ENCODE peak calls at places on chromosomes 11 and 22, in seven cellular contexts. S, K, M, Z, C, R and V are unnamed samples.

GRCh38 chr11:19934828-19935259 is 222.2 kb downstream of the NAV2 start:
- DNase-seq in R (no peak), S (no peak), C (no peak), M (peak; percentile 82), Z (peak; percentile 82), K (peak; percentile 38), V (no peak)

GRCh38 chr11:35747638-35748037 is 85.1 kb downstream of the TRIM44 start:
- DNase-seq in M (no peak), K (no peak), Z (no peak), C (no peak), S (no peak), R (no peak), V (no peak)

GRCh38 chr22:43267332-43267731 is 75.8 kb downstream of the SCUBE1 start:
- DNase-seq in K (no peak), M (no peak), C (no peak), R (no peak), Z (no peak), S (no peak), V (no peak)

GRCh38 chr22:32534252-32535215 is 59.9 kb downstream of the FBXO7 start:
- DNase-seq in K (no peak), S (no peak), R (no peak), M (peak; percentile 44), Z (peak; percentile 30), C (peak; percentile 42), V (no peak)

GRCh38 chr11:126345283-126345682 is 10.2 kb upstream of the ST3GAL4 start:
- DNase-seq in R (no peak), Z (no peak), C (no peak), K (no peak), S (no peak), M (no peak), V (no peak)

GRCh38 chr11:68504432-68505066 is 44.0 kb downstream of the PPP6R3 start:
- DNase-seq in R (no peak), S (no peak), C (no peak), Z (no peak), M (peak; percentile 25), K (peak; percentile 17), V (no peak)

GRCh38 chr22:28942801-28943500 is 59.6 kb downstream of the ZNRF3 start:
- DNase-seq in S (no peak), K (no peak), C (no peak), M (no peak), R (no peak), Z (no peak), V (no peak)

GRCh38 chr11:61874460-61874809 is 16.9 kb downstream of the FADS3 start:
- DNase-seq in Z (no peak), S (no peak), M (no peak), K (no peak), R (no peak), C (no peak), V (no peak)

GRCh38 chr22:45329536-45329936 is 19.8 kb downstream of the FAM118A start:
- DNase-seq in M (peak; percentile 23), C (no peak), K (no peak), S (no peak), R (no peak), Z (no peak), V (no peak)

GRCh38 chr22:50481440-50482106 is at the start of gene ADM2:
- DNase-seq in R (no peak), C (no peak), K (no peak), M (peak; percentile 49), S (no peak), Z (no peak), V (no peak)

GRCh38 chr11:43874738-43875137 is 5.9 kb upstream of the ALKBH3 start:
- DNase-seq in K (no peak), R (no peak), Z (no peak), C (no peak), S (no peak), M (no peak), V (no peak)

GRCh38 chr11:43879789-43880639 is 617 bp upstream of the ALKBH3 start:
- DNase-seq in R (no peak), K (no peak), S (no peak), Z (no peak), C (no peak), M (no peak), V (no peak)

DNA sequence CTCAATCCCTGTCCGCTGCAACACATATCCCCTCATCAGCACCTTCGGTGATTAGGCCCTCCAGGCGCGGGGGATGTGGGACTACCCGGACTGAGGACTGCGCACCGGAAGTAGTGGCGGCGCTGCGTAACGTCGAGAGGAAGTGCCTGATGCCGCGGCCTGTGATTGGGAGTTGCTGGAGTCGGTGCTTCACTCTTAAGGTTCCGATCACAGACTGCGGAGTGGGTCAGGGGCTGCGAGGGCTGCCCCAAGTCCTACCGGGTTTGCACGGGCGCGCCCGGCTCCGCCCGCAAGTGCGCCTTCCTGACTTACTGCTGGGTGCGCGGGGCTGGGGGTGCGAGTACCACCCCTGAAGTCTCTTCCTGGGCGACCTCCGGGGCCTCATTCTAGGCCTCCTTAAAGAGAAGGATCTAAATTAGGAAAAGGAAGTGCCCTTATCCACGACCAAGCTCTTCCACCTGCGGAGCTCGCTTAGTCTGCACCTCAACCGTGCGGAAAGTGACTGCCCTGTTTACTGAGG is at the start of gene ALKBH3:
- DNase-seq in C (peak; percentile 92), K (peak; percentile 97), Z (peak; percentile 93), M (peak; percentile 95), R (peak; percentile 97), S (peak; percentile 81), V (peak; percentile 91)
- TF ChIP-seq CTCF in C (no peak), K (peak; percentile 18), Z (no peak), M (no peak), R (no peak), S (peak; percentile 18), V (no peak)

DNA sequence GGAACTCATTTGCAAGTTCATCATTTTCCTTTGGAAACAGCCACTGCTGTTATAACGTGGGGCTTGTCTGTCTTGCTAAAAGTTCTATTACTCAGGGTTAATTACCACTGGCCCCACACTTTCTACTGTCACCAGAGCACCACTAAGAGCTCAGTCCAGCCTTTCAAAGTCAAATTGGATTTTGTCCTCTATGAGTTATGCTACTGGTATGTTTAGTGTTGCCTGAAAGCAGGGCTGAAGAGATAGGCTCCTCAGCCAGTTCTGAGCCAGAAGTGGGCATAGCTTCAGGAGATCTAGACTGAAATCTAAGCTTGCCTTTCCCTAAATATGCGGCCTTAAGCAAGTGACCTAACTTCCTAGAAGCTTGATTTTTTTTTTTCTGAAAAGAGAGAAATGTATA is 292.2 kb downstream of the INSC start:
- DNase-seq in S (no peak), R (no peak), Z (no peak), K (no peak), C (no peak), M (no peak), V (no peak)
- TF ChIP-seq CTCF in S (no peak), R (no peak), Z (no peak), K (no peak), C (no peak), M (no peak), V (no peak)

GRCh38 chr11:77617892-77618291 is 19.7 kb downstream of the CLNS1A start:
- DNase-seq in R (no peak), S (no peak), M (peak; percentile 66), C (no peak), Z (peak; percentile 42), K (peak; percentile 35), V (no peak)

GRCh38 chr11:77619576-77620198 is 17.9 kb downstream of the CLNS1A start:
- DNase-seq in C (no peak), Z (peak; percentile 19), K (peak; percentile 73), S (no peak), M (peak; percentile 49), R (peak; percentile 61), V (peak; percentile 58)
- TF ChIP-seq CTCF in C (peak; percentile 52), Z (peak; percentile 82), K (peak; percentile 76), S (peak; percentile 81), M (peak; percentile 82), R (peak; percentile 84), V (peak; percentile 62)

DNA sequence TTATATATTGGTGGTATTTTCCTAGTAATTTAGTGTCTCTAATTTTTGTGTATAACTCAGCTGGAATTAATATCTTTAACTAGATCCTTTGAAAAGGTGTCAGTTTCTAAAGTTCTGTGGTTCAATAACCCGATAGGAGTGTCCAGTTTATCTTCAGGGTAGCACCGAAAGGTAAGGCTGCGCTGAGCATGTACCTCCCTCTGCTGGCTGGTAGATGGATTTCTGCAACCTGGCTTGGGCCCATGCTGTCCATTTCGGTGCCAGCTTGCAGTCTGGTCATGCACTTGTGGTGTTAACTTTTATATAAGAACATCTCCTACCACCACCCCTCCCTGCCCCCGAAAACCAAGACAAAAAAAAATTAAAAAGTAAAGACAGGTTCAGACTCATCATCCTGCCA is 24.7 kb downstream of the EXT2 start:
- DNase-seq in C (no peak), M (no peak), Z (no peak), R (peak; percentile 39), S (no peak), K (no peak), V (peak; percentile 11)
- TF ChIP-seq CTCF in C (no peak), M (peak; percentile 29), Z (peak; percentile 12), R (no peak), S (peak; percentile 30), K (peak; percentile 60), V (peak; percentile 27)